ENCODE peak calls at places on chromosomes 7 and 10, in six cellular contexts. One of them, this sample, is unnamed.

GRCh38 chr7:49187543-49188268 is 263.4 kb downstream of the CDC14C start:
- DNase-seq in H9: no peak
- DNase-seq in mesenchymal stem cell: no peak
- DNase-seq in IMR-90: no peak
- DNase-seq in trophoblast cell: no peak
- DNase-seq in H1: no peak
- DNase-seq in this sample: no peak

GRCh38 chr7:43443380-43443779 is 139.5 kb upstream of the STK17A start:
- DNase-seq in H9: no peak
- DNase-seq in trophoblast cell: no peak
- DNase-seq in IMR-90: peak
- DNase-seq in mesenchymal stem cell: peak
- DNase-seq in H1: no peak
- DNase-seq in this sample: no peak

GRCh38 chr7:139777304-139777890 is 401 bp downstream of the HIPK2 start:
- DNase-seq in trophoblast cell: peak
- DNase-seq in H9: no peak
- DNase-seq in IMR-90: no peak
- DNase-seq in H1: no peak
- DNase-seq in mesenchymal stem cell: no peak
- DNase-seq in this sample: peak

GRCh38 chr7:134741901-134742635 is 37.4 kb upstream of the CALD1 start:
- DNase-seq in IMR-90: peak
- DNase-seq in H9: peak
- DNase-seq in mesenchymal stem cell: peak
- DNase-seq in H1: peak
- DNase-seq in trophoblast cell: peak
- DNase-seq in this sample: no peak

GRCh38 chr10:124734311-124735166 is 9.6 kb downstream of the FAM53B start:
- DNase-seq in mesenchymal stem cell: no peak
- DNase-seq in H1: no peak
- DNase-seq in H9: peak
- DNase-seq in trophoblast cell: peak
- DNase-seq in IMR-90: no peak
- DNase-seq in this sample: no peak

GRCh38 chr7:50387351-50387750 is 62.8 kb downstream of the FIGNL1 start:
- DNase-seq in H9: no peak
- DNase-seq in mesenchymal stem cell: no peak
- DNase-seq in trophoblast cell: no peak
- DNase-seq in IMR-90: no peak
- DNase-seq in H1: no peak
- DNase-seq in this sample: no peak

GRCh38 chr7:22499044-22499443 is 944 bp downstream of the STEAP1B start:
- DNase-seq in H9: no peak
- DNase-seq in IMR-90: peak
- DNase-seq in mesenchymal stem cell: no peak
- DNase-seq in trophoblast cell: no peak
- DNase-seq in H1: no peak
- DNase-seq in this sample: no peak

GRCh38 chr10:1004294-1004693 is 16.1 kb downstream of the GTPBP4 start:
- DNase-seq in IMR-90: no peak
- DNase-seq in H9: no peak
- DNase-seq in trophoblast cell: peak
- DNase-seq in H1: no peak
- DNase-seq in mesenchymal stem cell: no peak
- DNase-seq in this sample: no peak

GRCh38 chr7:136353287-136353686 is 376.1 kb upstream of the MTPN start:
- DNase-seq in H1: no peak
- DNase-seq in trophoblast cell: no peak
- DNase-seq in mesenchymal stem cell: no peak
- DNase-seq in H9: no peak
- DNase-seq in IMR-90: no peak
- DNase-seq in this sample: no peak

GRCh38 chr10:5618829-5619228 is 47.6 kb downstream of the ASB13 start:
- DNase-seq in H9: no peak
- DNase-seq in H1: no peak
- DNase-seq in trophoblast cell: no peak
- DNase-seq in mesenchymal stem cell: no peak
- DNase-seq in IMR-90: no peak
- DNase-seq in this sample: no peak

GRCh38 chr7:123355576-123356195 is 155.9 kb upstream of the SLC13A1 start:
- DNase-seq in IMR-90: no peak
- DNase-seq in trophoblast cell: peak
- DNase-seq in mesenchymal stem cell: peak
- DNase-seq in H1: no peak
- DNase-seq in H9: peak
- DNase-seq in this sample: no peak

GRCh38 chr10:68132391-68132790 is 23.1 kb downstream of the MYPN start:
- DNase-seq in IMR-90: no peak
- DNase-seq in mesenchymal stem cell: no peak
- DNase-seq in trophoblast cell: no peak
- DNase-seq in H9: no peak
- DNase-seq in H1: no peak
- DNase-seq in this sample: no peak

GRCh38 chr10:3588346-3588745 is 196.7 kb downstream of the KLF6 start:
- DNase-seq in mesenchymal stem cell: no peak
- DNase-seq in trophoblast cell: peak
- DNase-seq in H1: no peak
- DNase-seq in H9: no peak
- DNase-seq in IMR-90: no peak
- DNase-seq in this sample: no peak

GRCh38 chr7:19519443-19519977 is 189.3 kb downstream of the POLR1F start:
- DNase-seq in H9: no peak
- DNase-seq in trophoblast cell: no peak
- DNase-seq in mesenchymal stem cell: peak
- DNase-seq in IMR-90: no peak
- DNase-seq in H1: no peak
- DNase-seq in this sample: no peak

GRCh38 chr7:19754521-19755116 is 18.8 kb downstream of the TMEM196 start:
- DNase-seq in mesenchymal stem cell: peak
- DNase-seq in IMR-90: peak
- DNase-seq in H9: no peak
- DNase-seq in trophoblast cell: peak
- DNase-seq in H1: no peak
- DNase-seq in this sample: peak

GRCh38 chr10:44874176-44874575 is 37.0 kb upstream of the TMEM72 start:
- DNase-seq in H1: no peak
- DNase-seq in H9: no peak
- DNase-seq in trophoblast cell: no peak
- DNase-seq in IMR-90: no peak
- DNase-seq in mesenchymal stem cell: no peak
- DNase-seq in this sample: no peak

GRCh38 chr7:151626422-151627115 is 106.9 kb upstream of the RHEB start:
- DNase-seq in mesenchymal stem cell: peak
- DNase-seq in IMR-90: no peak
- DNase-seq in trophoblast cell: peak
- DNase-seq in H1: no peak
- DNase-seq in H9: peak
- DNase-seq in this sample: peak

GRCh38 chr10:66931340-66931948 is 5.6 kb downstream of the LRRTM3 start:
- DNase-seq in H1: no peak
- DNase-seq in trophoblast cell: peak
- DNase-seq in mesenchymal stem cell: peak
- DNase-seq in IMR-90: peak
- DNase-seq in H9: no peak
- DNase-seq in this sample: peak

GRCh38 chr10:7484456-7485266 is 73.8 kb upstream of the SFMBT2 start:
- DNase-seq in IMR-90: no peak
- DNase-seq in H1: no peak
- DNase-seq in H9: no peak
- DNase-seq in trophoblast cell: no peak
- DNase-seq in mesenchymal stem cell: no peak
- DNase-seq in this sample: no peak

GRCh38 chr7:32890553-32891045 is 961 bp downstream of the KBTBD2 start:
- DNase-seq in H9: no peak
- DNase-seq in H1: no peak
- DNase-seq in IMR-90: peak
- DNase-seq in mesenchymal stem cell: peak
- DNase-seq in trophoblast cell: peak
- DNase-seq in this sample: no peak

GRCh38 chr10:50325449-50326188 is 74.3 kb upstream of the ASAH2 start:
- DNase-seq in H1: peak
- DNase-seq in H9: no peak
- DNase-seq in trophoblast cell: peak
- DNase-seq in IMR-90: peak
- DNase-seq in mesenchymal stem cell: peak
- DNase-seq in this sample: no peak

GRCh38 chr7:154950992-154951391 is 51.9 kb downstream of the PAXIP1 start:
- DNase-seq in trophoblast cell: no peak
- DNase-seq in H9: no peak
- DNase-seq in H1: no peak
- DNase-seq in IMR-90: no peak
- DNase-seq in mesenchymal stem cell: no peak
- DNase-seq in this sample: no peak
- H4K91ac ChIP-seq in trophoblast cell: no peak
- H4K91ac ChIP-seq in H9: no peak
- H4K91ac ChIP-seq in H1: no peak
- H4K91ac ChIP-seq in IMR-90: no peak
- H4K91ac ChIP-seq in mesenchymal stem cell: no peak
- H4K91ac ChIP-seq in this sample: no peak

GRCh38 chr7:38283809-38284208 is 10.4 kb upstream of the TARP start:
- DNase-seq in trophoblast cell: no peak
- DNase-seq in IMR-90: no peak
- DNase-seq in H1: no peak
- DNase-seq in mesenchymal stem cell: no peak
- DNase-seq in H9: no peak
- DNase-seq in this sample: no peak
- H3K9ac ChIP-seq in trophoblast cell: no peak
- H3K9ac ChIP-seq in IMR-90: no peak
- H3K9ac ChIP-seq in H1: no peak
- H3K9ac ChIP-seq in mesenchymal stem cell: no peak
- H3K9ac ChIP-seq in H9: no peak
- H3K9ac ChIP-seq in this sample: no peak

DNA sequence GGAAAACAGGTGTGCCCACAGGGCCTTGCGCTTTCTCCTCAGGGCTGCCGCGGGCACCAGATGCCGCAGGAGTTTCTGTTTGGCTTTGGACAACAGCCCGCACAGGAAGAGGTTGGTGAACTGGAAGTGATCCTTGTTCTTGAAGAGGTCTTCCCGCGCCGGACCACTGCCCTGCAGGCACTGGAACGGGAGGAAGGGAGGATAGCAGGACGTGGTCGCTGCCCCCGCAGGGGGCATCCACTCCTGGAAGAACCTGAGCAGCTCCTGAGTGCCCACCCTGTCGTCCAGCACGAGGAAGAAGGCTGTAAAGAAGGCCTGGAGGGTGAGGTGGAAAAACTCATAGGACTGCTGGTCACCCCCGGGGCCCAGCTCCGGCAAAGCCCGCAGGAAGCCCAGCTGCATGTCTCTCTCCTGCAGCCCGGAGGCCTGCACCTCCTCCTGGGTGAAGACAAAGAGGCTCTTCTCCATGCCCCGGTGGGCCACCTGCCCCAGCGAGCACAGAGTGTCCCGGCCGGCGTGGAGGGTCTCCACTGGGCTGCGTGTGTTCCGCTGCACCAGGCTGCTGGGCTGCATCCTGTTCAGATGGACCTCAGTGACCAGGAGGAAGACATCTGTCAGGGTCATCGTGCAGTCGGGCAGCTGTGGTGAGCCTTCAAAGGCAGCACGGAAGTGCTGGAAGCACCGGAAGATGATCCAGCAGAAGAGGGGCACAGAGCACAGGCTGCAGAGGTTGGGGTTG is 26.9 kb downstream of the NOD1 start:
- DNase-seq in H1: no peak
- DNase-seq in mesenchymal stem cell: no peak
- DNase-seq in trophoblast cell: no peak
- DNase-seq in IMR-90: no peak
- DNase-seq in H9: no peak
- DNase-seq in this sample: no peak
- H4K91ac ChIP-seq in H1: no peak
- H4K91ac ChIP-seq in mesenchymal stem cell: no peak
- H4K91ac ChIP-seq in trophoblast cell: no peak
- H4K91ac ChIP-seq in IMR-90: no peak
- H4K91ac ChIP-seq in H9: no peak
- H4K91ac ChIP-seq in this sample: no peak

GRCh38 chr10:29947701-29948060 is 111.7 kb downstream of the JCAD start:
- DNase-seq in trophoblast cell: peak
- DNase-seq in H9: no peak
- DNase-seq in mesenchymal stem cell: no peak
- DNase-seq in IMR-90: no peak
- DNase-seq in H1: no peak
- DNase-seq in this sample: no peak
- H3K9ac ChIP-seq in trophoblast cell: no peak
- H3K9ac ChIP-seq in H9: no peak
- H3K9ac ChIP-seq in mesenchymal stem cell: no peak
- H3K9ac ChIP-seq in IMR-90: no peak
- H3K9ac ChIP-seq in H1: no peak
- H3K9ac ChIP-seq in this sample: no peak

GRCh38 chr7:129933627-129934026 is 19.1 kb downstream of the UBE2H start:
- DNase-seq in trophoblast cell: no peak
- DNase-seq in H9: no peak
- DNase-seq in IMR-90: no peak
- DNase-seq in mesenchymal stem cell: no peak
- DNase-seq in H1: no peak
- DNase-seq in this sample: no peak
- H4K91ac ChIP-seq in trophoblast cell: no peak
- H4K91ac ChIP-seq in H9: no peak
- H4K91ac ChIP-seq in IMR-90: no peak
- H4K91ac ChIP-seq in mesenchymal stem cell: no peak
- H4K91ac ChIP-seq in H1: no peak
- H4K91ac ChIP-seq in this sample: no peak

DNA sequence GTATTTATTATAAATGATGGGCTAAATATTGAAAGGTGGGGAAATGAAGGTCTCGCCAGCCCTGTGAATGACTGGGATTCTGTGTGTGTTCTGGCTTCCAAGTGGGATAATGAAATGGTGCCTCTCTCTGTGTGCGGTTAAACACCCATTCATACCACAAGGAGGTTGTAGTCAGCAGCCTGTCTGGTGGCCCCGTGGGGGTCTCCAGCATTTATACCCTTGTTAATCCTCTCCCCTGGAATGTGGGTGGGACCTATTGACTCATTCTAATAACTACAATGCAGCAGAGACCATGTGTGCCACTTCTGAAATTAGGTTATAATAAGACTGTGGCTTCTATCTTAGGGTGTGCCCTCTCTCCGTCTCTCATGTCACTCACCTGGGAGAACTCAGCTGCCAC is 106.6 kb downstream of the GALNT17 start:
- DNase-seq in H9: no peak
- DNase-seq in IMR-90: no peak
- DNase-seq in H1: no peak
- DNase-seq in trophoblast cell: no peak
- DNase-seq in mesenchymal stem cell: no peak
- DNase-seq in this sample: no peak
- H3K9ac ChIP-seq in H9: no peak
- H3K9ac ChIP-seq in IMR-90: no peak
- H3K9ac ChIP-seq in H1: no peak
- H3K9ac ChIP-seq in trophoblast cell: no peak
- H3K9ac ChIP-seq in mesenchymal stem cell: no peak
- H3K9ac ChIP-seq in this sample: no peak

DNA sequence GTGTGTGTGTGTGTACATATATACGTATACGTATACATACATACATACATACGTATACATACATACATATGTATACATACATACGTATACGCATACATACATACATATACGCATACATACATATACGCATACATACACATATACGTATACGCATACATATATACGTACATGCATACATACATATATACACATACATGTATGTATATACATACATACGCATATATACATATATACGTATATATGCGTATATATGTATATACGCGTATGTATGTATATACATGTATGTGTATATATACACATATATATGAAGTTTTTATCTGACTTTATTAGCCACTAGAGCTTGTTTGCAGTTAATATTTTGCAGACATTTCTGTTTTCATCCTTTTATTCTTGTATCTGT is 63.3 kb downstream of the TBC1D12 start:
- DNase-seq in H1: no peak
- DNase-seq in trophoblast cell: no peak
- DNase-seq in mesenchymal stem cell: no peak
- DNase-seq in IMR-90: no peak
- DNase-seq in H9: no peak
- DNase-seq in this sample: no peak
- H4K91ac ChIP-seq in H1: no peak
- H4K91ac ChIP-seq in trophoblast cell: no peak
- H4K91ac ChIP-seq in mesenchymal stem cell: no peak
- H4K91ac ChIP-seq in IMR-90: no peak
- H4K91ac ChIP-seq in H9: no peak
- H4K91ac ChIP-seq in this sample: no peak

This sample was measured in neuronal stem cell.